ENCODE peak calls at places on chromosome 11, in four cellular contexts. One of them, this sample, is unnamed.

GRCh38 chr11:14127679-14128078 is 165.2 kb downstream of the SPON1 start:
- DNase-seq in fibroblast of pulmonary artery: no peak
- DNase-seq in PC-3: no peak
- DNase-seq in foreskin fibroblast: no peak
- DNase-seq in this sample: no peak

GRCh38 chr11:68839953-68840641 is 1.6 kb downstream of the CPT1A start:
- DNase-seq in foreskin fibroblast: peak; percentile 48
- DNase-seq in PC-3: peak; percentile 53
- DNase-seq in fibroblast of pulmonary artery: peak; percentile 34
- DNase-seq in this sample: peak; percentile 45

GRCh38 chr11:110286298-110287040 is 9.9 kb downstream of the RDX start:
- DNase-seq in fibroblast of pulmonary artery: no peak
- DNase-seq in foreskin fibroblast: no peak
- DNase-seq in PC-3: no peak
- DNase-seq in this sample: no peak

GRCh38 chr11:9150501-9150900 is 59.1 kb upstream of the SCUBE2 start:
- DNase-seq in fibroblast of pulmonary artery: peak; percentile 75
- DNase-seq in foreskin fibroblast: peak; percentile 91
- DNase-seq in PC-3: peak; percentile 73
- DNase-seq in this sample: peak; percentile 59

GRCh38 chr11:92764128-92764527 is 205.3 kb upstream of the MTNR1B start:
- DNase-seq in PC-3: no peak
- DNase-seq in foreskin fibroblast: no peak
- DNase-seq in fibroblast of pulmonary artery: no peak
- DNase-seq in this sample: no peak

GRCh38 chr11:4191031-4191571 is 96.5 kb downstream of the RRM1 start:
- DNase-seq in fibroblast of pulmonary artery: no peak
- DNase-seq in foreskin fibroblast: no peak
- DNase-seq in PC-3: no peak
- DNase-seq in this sample: no peak

GRCh38 chr11:1220941-1221721 is 1.7 kb upstream of the MUC5B start:
- DNase-seq in fibroblast of pulmonary artery: no peak
- DNase-seq in PC-3: no peak
- DNase-seq in foreskin fibroblast: no peak
- DNase-seq in this sample: no peak

GRCh38 chr11:72856551-72857342 is 42.5 kb downstream of the ATG16L2 start:
- DNase-seq in foreskin fibroblast: no peak
- DNase-seq in fibroblast of pulmonary artery: peak; percentile 86
- DNase-seq in PC-3: no peak
- DNase-seq in this sample: peak; percentile 39

GRCh38 chr11:35343033-35343598 is 76.2 kb downstream of the SLC1A2 start:
- DNase-seq in foreskin fibroblast: no peak
- DNase-seq in fibroblast of pulmonary artery: no peak
- DNase-seq in PC-3: no peak
- DNase-seq in this sample: no peak

GRCh38 chr11:46239801-46240061 is 37.7 kb upstream of the CREB3L1 start:
- DNase-seq in PC-3: no peak
- DNase-seq in foreskin fibroblast: peak; percentile 76
- DNase-seq in fibroblast of pulmonary artery: peak; percentile 24
- DNase-seq in this sample: no peak

GRCh38 chr11:83157755-83158473 is 983 bp downstream of the PCF11 start:
- DNase-seq in foreskin fibroblast: peak; percentile 73
- DNase-seq in fibroblast of pulmonary artery: peak; percentile 53
- DNase-seq in PC-3: peak; percentile 40
- DNase-seq in this sample: peak; percentile 64

GRCh38 chr11:77175021-77175842 is 47.2 kb downstream of the MYO7A start:
- DNase-seq in foreskin fibroblast: peak; percentile 28
- DNase-seq in PC-3: no peak
- DNase-seq in fibroblast of pulmonary artery: no peak
- DNase-seq in this sample: no peak

GRCh38 chr11:74634537-74634936 is 42.2 kb downstream of the POLD3 start:
- DNase-seq in PC-3: peak; percentile 81
- DNase-seq in foreskin fibroblast: peak; percentile 49
- DNase-seq in fibroblast of pulmonary artery: peak; percentile 69
- DNase-seq in this sample: peak; percentile 75

GRCh38 chr11:111514216-111515031 is at the start of gene HOATZ:
- DNase-seq in PC-3: no peak
- DNase-seq in foreskin fibroblast: peak; percentile 49
- DNase-seq in fibroblast of pulmonary artery: no peak
- DNase-seq in this sample: no peak

GRCh38 chr11:88555018-88555828 is 217.7 kb upstream of the CTSC start:
- DNase-seq in PC-3: peak; percentile 100
- DNase-seq in foreskin fibroblast: peak; percentile 99
- DNase-seq in fibroblast of pulmonary artery: peak; percentile 100
- DNase-seq in this sample: peak; percentile 89

GRCh38 chr11:12029738-12030363 is 21.4 kb upstream of the DKK3 start:
- DNase-seq in fibroblast of pulmonary artery: no peak
- DNase-seq in foreskin fibroblast: peak; percentile 94
- DNase-seq in PC-3: peak; percentile 89
- DNase-seq in this sample: no peak

GRCh38 chr11:109697140-109697843 is 275.3 kb downstream of the C11orf87 start:
- DNase-seq in PC-3: peak; percentile 64
- DNase-seq in fibroblast of pulmonary artery: peak; percentile 73
- DNase-seq in foreskin fibroblast: peak; percentile 63
- DNase-seq in this sample: peak; percentile 83

GRCh38 chr11:33867566-33867965 is 24.3 kb downstream of the LMO2 start:
- DNase-seq in PC-3: no peak
- DNase-seq in foreskin fibroblast: no peak
- DNase-seq in fibroblast of pulmonary artery: no peak
- DNase-seq in this sample: no peak
- H3K4me3 ChIP-seq in PC-3: no peak overlapping the region
- H3K4me3 ChIP-seq in foreskin fibroblast: no peak overlapping the region
- H3K4me3 ChIP-seq in fibroblast of pulmonary artery: no peak overlapping the region
- H3K4me3 ChIP-seq in this sample: no peak overlapping the region

DNA sequence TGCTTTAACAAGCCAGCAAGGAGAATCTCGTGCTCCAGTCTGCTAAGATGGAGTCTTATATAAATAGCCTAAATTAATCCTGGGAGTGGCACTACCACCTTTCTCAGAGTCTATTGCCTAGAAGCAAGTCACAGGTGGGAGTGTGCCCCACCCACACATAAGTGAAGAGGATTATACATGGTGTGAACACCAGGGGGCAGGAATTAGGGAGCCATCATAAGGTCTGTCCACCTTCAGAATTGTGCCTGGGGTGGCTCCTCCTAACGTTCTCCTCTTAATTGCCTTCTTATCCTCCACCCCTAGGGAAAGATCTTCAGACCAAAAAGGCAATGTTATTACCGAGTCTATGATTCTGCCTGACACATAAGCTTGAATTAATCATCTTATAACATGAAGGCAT is 276.8 kb upstream of the SESN3 start:
- DNase-seq in PC-3: no peak
- DNase-seq in fibroblast of pulmonary artery: no peak
- DNase-seq in foreskin fibroblast: no peak
- DNase-seq in this sample: no peak
- TF ChIP-seq CTCF in PC-3: no peak
- TF ChIP-seq CTCF in fibroblast of pulmonary artery: no peak
- TF ChIP-seq CTCF in foreskin fibroblast: no peak
- TF ChIP-seq CTCF in this sample: no peak

DNA sequence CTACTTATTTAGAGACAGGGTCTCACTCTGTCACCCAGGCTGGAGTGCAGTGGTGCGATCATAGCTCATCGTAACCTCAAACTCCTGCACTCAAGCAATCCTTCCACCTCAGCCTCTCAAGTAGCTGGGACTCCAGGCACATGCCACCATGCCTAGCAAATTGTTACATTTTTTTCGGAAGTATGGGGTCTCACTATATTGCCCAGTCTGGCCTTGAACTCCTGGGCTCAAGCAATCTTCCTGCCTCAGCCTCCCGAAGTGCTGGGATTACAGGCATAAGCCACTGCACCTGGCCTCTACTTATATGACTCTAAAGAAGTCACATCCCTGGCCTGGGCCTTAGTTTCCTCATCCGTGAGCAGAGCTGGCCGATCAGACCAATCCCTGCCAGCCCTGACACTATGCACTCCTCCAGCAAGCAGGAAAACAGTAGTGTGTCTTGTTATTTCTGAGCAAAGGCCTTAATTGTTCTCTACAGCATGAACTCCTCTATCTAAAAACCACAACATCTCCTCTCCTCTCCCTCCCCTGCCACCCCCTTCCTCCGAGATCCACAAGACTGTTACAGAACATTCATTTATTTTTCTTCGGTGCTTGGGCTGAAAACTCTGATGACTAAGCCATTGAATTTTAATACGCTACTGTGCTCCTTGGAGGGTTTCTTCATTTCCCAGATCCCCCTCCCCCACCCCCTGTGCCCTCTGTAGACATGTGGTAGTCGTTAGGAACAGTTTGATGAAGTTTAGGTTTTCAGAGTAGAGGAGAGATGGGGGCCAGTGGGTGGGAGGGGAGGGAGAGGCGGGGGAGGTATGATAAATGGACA is 91.5 kb downstream of the ABTB2 start:
- DNase-seq in foreskin fibroblast: peak; percentile 94
- DNase-seq in PC-3: peak; percentile 78
- DNase-seq in fibroblast of pulmonary artery: peak; percentile 97
- DNase-seq in this sample: peak; percentile 91
- H3K4me3 ChIP-seq in foreskin fibroblast: no peak overlapping the region
- H3K4me3 ChIP-seq in PC-3: no peak overlapping the region
- H3K4me3 ChIP-seq in fibroblast of pulmonary artery: no peak overlapping the region
- H3K4me3 ChIP-seq in this sample: no peak overlapping the region

GRCh38 chr11:64036081-64037026 is 623 bp downstream of the FLRT1 start:
- DNase-seq in fibroblast of pulmonary artery: peak; percentile 16
- DNase-seq in foreskin fibroblast: peak; percentile 68
- DNase-seq in PC-3: peak; percentile 59
- DNase-seq in this sample: peak; percentile 40
- TF ChIP-seq CTCF in fibroblast of pulmonary artery: no peak
- TF ChIP-seq CTCF in foreskin fibroblast: no peak
- TF ChIP-seq CTCF in PC-3: peak; percentile 27
- TF ChIP-seq CTCF in this sample: no peak

This sample was measured in choroid plexus epithelial cell.